ENCODE peak calls at places on chromosomes 7 and 10, in seven cellular contexts. One of them, this sample, is unnamed.

GRCh38 chr10:78751716-78752115 is 317.1 kb upstream of the ZMIZ1 start:
- DNase-seq in nucleus accumbens: no peak
- DNase-seq in occipital lobe: no peak
- DNase-seq in stimulated activated effector memory CD8-positive, alpha-beta T cell treated with anti-CD3 and anti-CD28 coated beads, Interleukin-12 subunit alpha, Interleukin-12 subunit beta, amount 100 ng/mL, for 72 hours: no peak
- DNase-seq in A549: no peak
- DNase-seq in IMR-90: no peak
- DNase-seq in stimulated activated naive CD8-positive, alpha-beta T cell treated with anti-CD3 and anti-CD28 coated beads, Interleukin-15, Interleukin-2, amounts not matched to agents 100 U/mL and 50 U/mL, for 24 hours: no peak
- DNase-seq in this sample: no peak

GRCh38 chr10:101065479-101066145 is 3.8 kb downstream of the KAZALD1 start:
- DNase-seq in nucleus accumbens: no peak
- DNase-seq in occipital lobe: no peak
- DNase-seq in stimulated activated effector memory CD8-positive, alpha-beta T cell treated with anti-CD3 and anti-CD28 coated beads, Interleukin-12 subunit alpha, Interleukin-12 subunit beta, amount 100 ng/mL, for 72 hours: no peak
- DNase-seq in A549: no peak
- DNase-seq in IMR-90: peak; percentile 68
- DNase-seq in stimulated activated naive CD8-positive, alpha-beta T cell treated with anti-CD3 and anti-CD28 coated beads, Interleukin-15, Interleukin-2, amounts not matched to agents 100 U/mL and 50 U/mL, for 24 hours: no peak
- DNase-seq in this sample: peak; percentile 33

GRCh38 chr10:79357180-79357579 is 9.9 kb downstream of the PPIF start:
- DNase-seq in nucleus accumbens: no peak
- DNase-seq in occipital lobe: no peak
- DNase-seq in stimulated activated effector memory CD8-positive, alpha-beta T cell treated with anti-CD3 and anti-CD28 coated beads, Interleukin-12 subunit alpha, Interleukin-12 subunit beta, amount 100 ng/mL, for 72 hours: no peak
- DNase-seq in A549: no peak
- DNase-seq in IMR-90: no peak
- DNase-seq in stimulated activated naive CD8-positive, alpha-beta T cell treated with anti-CD3 and anti-CD28 coated beads, Interleukin-15, Interleukin-2, amounts not matched to agents 100 U/mL and 50 U/mL, for 24 hours: no peak
- DNase-seq in this sample: no peak

GRCh38 chr10:132272767-132273090 is 35.0 kb downstream of the STK32C start:
- DNase-seq in nucleus accumbens: no peak
- DNase-seq in occipital lobe: no peak
- DNase-seq in stimulated activated effector memory CD8-positive, alpha-beta T cell treated with anti-CD3 and anti-CD28 coated beads, Interleukin-12 subunit alpha, Interleukin-12 subunit beta, amount 100 ng/mL, for 72 hours: no peak
- DNase-seq in A549: no peak
- DNase-seq in IMR-90: no peak
- DNase-seq in stimulated activated naive CD8-positive, alpha-beta T cell treated with anti-CD3 and anti-CD28 coated beads, Interleukin-15, Interleukin-2, amounts not matched to agents 100 U/mL and 50 U/mL, for 24 hours: no peak
- DNase-seq in this sample: no peak

GRCh38 chr7:100122067-100122466 is 2.6 kb downstream of the CNPY4 start:
- DNase-seq in nucleus accumbens: no peak
- DNase-seq in occipital lobe: no peak
- DNase-seq in stimulated activated effector memory CD8-positive, alpha-beta T cell treated with anti-CD3 and anti-CD28 coated beads, Interleukin-12 subunit alpha, Interleukin-12 subunit beta, amount 100 ng/mL, for 72 hours: no peak
- DNase-seq in A549: no peak
- DNase-seq in IMR-90: no peak
- DNase-seq in stimulated activated naive CD8-positive, alpha-beta T cell treated with anti-CD3 and anti-CD28 coated beads, Interleukin-15, Interleukin-2, amounts not matched to agents 100 U/mL and 50 U/mL, for 24 hours: no peak
- DNase-seq in this sample: no peak

GRCh38 chr7:134589491-134589941 is 40.6 kb downstream of the AKR1B15 start:
- DNase-seq in nucleus accumbens: no peak
- DNase-seq in occipital lobe: no peak
- DNase-seq in stimulated activated effector memory CD8-positive, alpha-beta T cell treated with anti-CD3 and anti-CD28 coated beads, Interleukin-12 subunit alpha, Interleukin-12 subunit beta, amount 100 ng/mL, for 72 hours: no peak
- DNase-seq in A549: no peak
- DNase-seq in IMR-90: peak; percentile 17
- DNase-seq in stimulated activated naive CD8-positive, alpha-beta T cell treated with anti-CD3 and anti-CD28 coated beads, Interleukin-15, Interleukin-2, amounts not matched to agents 100 U/mL and 50 U/mL, for 24 hours: no peak
- DNase-seq in this sample: peak; percentile 55

GRCh38 chr7:51045319-51046102 is 262.8 kb upstream of the GRB10 start:
- DNase-seq in nucleus accumbens: no peak
- DNase-seq in occipital lobe: no peak
- DNase-seq in stimulated activated effector memory CD8-positive, alpha-beta T cell treated with anti-CD3 and anti-CD28 coated beads, Interleukin-12 subunit alpha, Interleukin-12 subunit beta, amount 100 ng/mL, for 72 hours: no peak
- DNase-seq in A549: peak; percentile 66
- DNase-seq in IMR-90: peak; percentile 82
- DNase-seq in stimulated activated naive CD8-positive, alpha-beta T cell treated with anti-CD3 and anti-CD28 coated beads, Interleukin-15, Interleukin-2, amounts not matched to agents 100 U/mL and 50 U/mL, for 24 hours: no peak
- DNase-seq in this sample: peak; percentile 72

GRCh38 chr7:36638140-36638539 is 86.2 kb downstream of the AOAH start:
- DNase-seq in nucleus accumbens: no peak
- DNase-seq in occipital lobe: no peak
- DNase-seq in stimulated activated effector memory CD8-positive, alpha-beta T cell treated with anti-CD3 and anti-CD28 coated beads, Interleukin-12 subunit alpha, Interleukin-12 subunit beta, amount 100 ng/mL, for 72 hours: no peak
- DNase-seq in A549: no peak
- DNase-seq in IMR-90: no peak
- DNase-seq in stimulated activated naive CD8-positive, alpha-beta T cell treated with anti-CD3 and anti-CD28 coated beads, Interleukin-15, Interleukin-2, amounts not matched to agents 100 U/mL and 50 U/mL, for 24 hours: no peak
- DNase-seq in this sample: no peak

GRCh38 chr10:13263591-13263990 is 29.4 kb upstream of the UCMA start:
- DNase-seq in nucleus accumbens: no peak
- DNase-seq in occipital lobe: no peak
- DNase-seq in stimulated activated effector memory CD8-positive, alpha-beta T cell treated with anti-CD3 and anti-CD28 coated beads, Interleukin-12 subunit alpha, Interleukin-12 subunit beta, amount 100 ng/mL, for 72 hours: no peak
- DNase-seq in A549: no peak
- DNase-seq in IMR-90: no peak
- DNase-seq in stimulated activated naive CD8-positive, alpha-beta T cell treated with anti-CD3 and anti-CD28 coated beads, Interleukin-15, Interleukin-2, amounts not matched to agents 100 U/mL and 50 U/mL, for 24 hours: no peak
- DNase-seq in this sample: no peak

GRCh38 chr10:17431871-17432311 is 22.5 kb downstream of the ST8SIA6 start:
- DNase-seq in nucleus accumbens: no peak
- DNase-seq in occipital lobe: no peak
- DNase-seq in stimulated activated effector memory CD8-positive, alpha-beta T cell treated with anti-CD3 and anti-CD28 coated beads, Interleukin-12 subunit alpha, Interleukin-12 subunit beta, amount 100 ng/mL, for 72 hours: no peak
- DNase-seq in A549: no peak
- DNase-seq in IMR-90: peak; percentile 70
- DNase-seq in stimulated activated naive CD8-positive, alpha-beta T cell treated with anti-CD3 and anti-CD28 coated beads, Interleukin-15, Interleukin-2, amounts not matched to agents 100 U/mL and 50 U/mL, for 24 hours: no peak
- DNase-seq in this sample: peak; percentile 64

GRCh38 chr7:74514131-74514591 is 60.5 kb downstream of the GTF2IRD1 start:
- DNase-seq in nucleus accumbens: no peak
- DNase-seq in occipital lobe: no peak
- DNase-seq in stimulated activated effector memory CD8-positive, alpha-beta T cell treated with anti-CD3 and anti-CD28 coated beads, Interleukin-12 subunit alpha, Interleukin-12 subunit beta, amount 100 ng/mL, for 72 hours: no peak
- DNase-seq in A549: no peak
- DNase-seq in IMR-90: no peak
- DNase-seq in stimulated activated naive CD8-positive, alpha-beta T cell treated with anti-CD3 and anti-CD28 coated beads, Interleukin-15, Interleukin-2, amounts not matched to agents 100 U/mL and 50 U/mL, for 24 hours: no peak
- DNase-seq in this sample: no peak

GRCh38 chr7:44740040-44740439 is 8.6 kb upstream of the ZMIZ2 start:
- DNase-seq in nucleus accumbens: no peak
- DNase-seq in occipital lobe: no peak
- DNase-seq in stimulated activated effector memory CD8-positive, alpha-beta T cell treated with anti-CD3 and anti-CD28 coated beads, Interleukin-12 subunit alpha, Interleukin-12 subunit beta, amount 100 ng/mL, for 72 hours: no peak
- DNase-seq in A549: no peak
- DNase-seq in IMR-90: no peak
- DNase-seq in stimulated activated naive CD8-positive, alpha-beta T cell treated with anti-CD3 and anti-CD28 coated beads, Interleukin-15, Interleukin-2, amounts not matched to agents 100 U/mL and 50 U/mL, for 24 hours: no peak
- DNase-seq in this sample: no peak

GRCh38 chr7:99380823-99381663 is 6.5 kb downstream of the ARPC1B start:
- DNase-seq in nucleus accumbens: peak; percentile 32
- DNase-seq in occipital lobe: no peak
- DNase-seq in stimulated activated effector memory CD8-positive, alpha-beta T cell treated with anti-CD3 and anti-CD28 coated beads, Interleukin-12 subunit alpha, Interleukin-12 subunit beta, amount 100 ng/mL, for 72 hours: peak; percentile 67
- DNase-seq in A549: no peak
- DNase-seq in IMR-90: no peak
- DNase-seq in stimulated activated naive CD8-positive, alpha-beta T cell treated with anti-CD3 and anti-CD28 coated beads, Interleukin-15, Interleukin-2, amounts not matched to agents 100 U/mL and 50 U/mL, for 24 hours: peak; percentile 87
- DNase-seq in this sample: no peak

GRCh38 chr7:25988640-25989039 is 163.4 kb upstream of the NFE2L3 start:
- DNase-seq in nucleus accumbens: no peak
- DNase-seq in occipital lobe: no peak
- DNase-seq in stimulated activated effector memory CD8-positive, alpha-beta T cell treated with anti-CD3 and anti-CD28 coated beads, Interleukin-12 subunit alpha, Interleukin-12 subunit beta, amount 100 ng/mL, for 72 hours: no peak
- DNase-seq in A549: no peak
- DNase-seq in IMR-90: no peak
- DNase-seq in stimulated activated naive CD8-positive, alpha-beta T cell treated with anti-CD3 and anti-CD28 coated beads, Interleukin-15, Interleukin-2, amounts not matched to agents 100 U/mL and 50 U/mL, for 24 hours: no peak
- DNase-seq in this sample: no peak

GRCh38 chr10:17387861-17388503 is 66.4 kb downstream of the ST8SIA6 start:
- DNase-seq in nucleus accumbens: no peak
- DNase-seq in occipital lobe: no peak
- DNase-seq in stimulated activated effector memory CD8-positive, alpha-beta T cell treated with anti-CD3 and anti-CD28 coated beads, Interleukin-12 subunit alpha, Interleukin-12 subunit beta, amount 100 ng/mL, for 72 hours: no peak
- DNase-seq in A549: no peak
- DNase-seq in IMR-90: no peak
- DNase-seq in stimulated activated naive CD8-positive, alpha-beta T cell treated with anti-CD3 and anti-CD28 coated beads, Interleukin-15, Interleukin-2, amounts not matched to agents 100 U/mL and 50 U/mL, for 24 hours: no peak
- DNase-seq in this sample: no peak

GRCh38 chr10:86321568-86321967 is 45.0 kb downstream of the GRID1 start:
- DNase-seq in nucleus accumbens: no peak
- DNase-seq in occipital lobe: no peak
- DNase-seq in stimulated activated effector memory CD8-positive, alpha-beta T cell treated with anti-CD3 and anti-CD28 coated beads, Interleukin-12 subunit alpha, Interleukin-12 subunit beta, amount 100 ng/mL, for 72 hours: no peak
- DNase-seq in A549: no peak
- DNase-seq in IMR-90: no peak
- DNase-seq in stimulated activated naive CD8-positive, alpha-beta T cell treated with anti-CD3 and anti-CD28 coated beads, Interleukin-15, Interleukin-2, amounts not matched to agents 100 U/mL and 50 U/mL, for 24 hours: no peak
- DNase-seq in this sample: no peak

GRCh38 chr10:52488606-52489485 is 174.8 kb downstream of the DKK1 start:
- DNase-seq in nucleus accumbens: no peak
- DNase-seq in occipital lobe: no peak
- DNase-seq in stimulated activated effector memory CD8-positive, alpha-beta T cell treated with anti-CD3 and anti-CD28 coated beads, Interleukin-12 subunit alpha, Interleukin-12 subunit beta, amount 100 ng/mL, for 72 hours: no peak
- DNase-seq in A549: peak; percentile 57
- DNase-seq in IMR-90: peak; percentile 61
- DNase-seq in stimulated activated naive CD8-positive, alpha-beta T cell treated with anti-CD3 and anti-CD28 coated beads, Interleukin-15, Interleukin-2, amounts not matched to agents 100 U/mL and 50 U/mL, for 24 hours: no peak
- DNase-seq in this sample: peak; percentile 60

GRCh38 chr7:105643384-105643783 is 62.1 kb upstream of the EFCAB10 start:
- DNase-seq in nucleus accumbens: no peak
- DNase-seq in occipital lobe: no peak
- DNase-seq in stimulated activated effector memory CD8-positive, alpha-beta T cell treated with anti-CD3 and anti-CD28 coated beads, Interleukin-12 subunit alpha, Interleukin-12 subunit beta, amount 100 ng/mL, for 72 hours: no peak
- DNase-seq in A549: no peak
- DNase-seq in IMR-90: no peak
- DNase-seq in stimulated activated naive CD8-positive, alpha-beta T cell treated with anti-CD3 and anti-CD28 coated beads, Interleukin-15, Interleukin-2, amounts not matched to agents 100 U/mL and 50 U/mL, for 24 hours: no peak
- DNase-seq in this sample: no peak

GRCh38 chr7:44808914-44809393 is 12.5 kb downstream of the PPIA start:
- DNase-seq in nucleus accumbens: no peak
- DNase-seq in occipital lobe: no peak
- DNase-seq in stimulated activated effector memory CD8-positive, alpha-beta T cell treated with anti-CD3 and anti-CD28 coated beads, Interleukin-12 subunit alpha, Interleukin-12 subunit beta, amount 100 ng/mL, for 72 hours: no peak
- DNase-seq in A549: peak; percentile 42
- DNase-seq in IMR-90: no peak
- DNase-seq in stimulated activated naive CD8-positive, alpha-beta T cell treated with anti-CD3 and anti-CD28 coated beads, Interleukin-15, Interleukin-2, amounts not matched to agents 100 U/mL and 50 U/mL, for 24 hours: no peak
- DNase-seq in this sample: no peak

GRCh38 chr7:102432476-102433318 is 678 bp upstream of the ORAI2 start:
- DNase-seq in nucleus accumbens: no peak
- DNase-seq in occipital lobe: no peak
- DNase-seq in stimulated activated effector memory CD8-positive, alpha-beta T cell treated with anti-CD3 and anti-CD28 coated beads, Interleukin-12 subunit alpha, Interleukin-12 subunit beta, amount 100 ng/mL, for 72 hours: no peak
- DNase-seq in A549: no peak
- DNase-seq in IMR-90: no peak
- DNase-seq in stimulated activated naive CD8-positive, alpha-beta T cell treated with anti-CD3 and anti-CD28 coated beads, Interleukin-15, Interleukin-2, amounts not matched to agents 100 U/mL and 50 U/mL, for 24 hours: no peak
- DNase-seq in this sample: no peak

GRCh38 chr10:59337254-59337653 is 25.1 kb downstream of the FAM13C start:
- DNase-seq in nucleus accumbens: peak; percentile 13
- DNase-seq in occipital lobe: no peak
- DNase-seq in stimulated activated effector memory CD8-positive, alpha-beta T cell treated with anti-CD3 and anti-CD28 coated beads, Interleukin-12 subunit alpha, Interleukin-12 subunit beta, amount 100 ng/mL, for 72 hours: no peak
- DNase-seq in A549: peak; percentile 12
- DNase-seq in IMR-90: peak; percentile 64
- DNase-seq in stimulated activated naive CD8-positive, alpha-beta T cell treated with anti-CD3 and anti-CD28 coated beads, Interleukin-15, Interleukin-2, amounts not matched to agents 100 U/mL and 50 U/mL, for 24 hours: no peak
- DNase-seq in this sample: no peak

GRCh38 chr7:33745934-33746333 is 159.4 kb upstream of the BMPER start:
- DNase-seq in nucleus accumbens: no peak
- DNase-seq in occipital lobe: no peak
- DNase-seq in stimulated activated effector memory CD8-positive, alpha-beta T cell treated with anti-CD3 and anti-CD28 coated beads, Interleukin-12 subunit alpha, Interleukin-12 subunit beta, amount 100 ng/mL, for 72 hours: no peak
- DNase-seq in A549: no peak
- DNase-seq in IMR-90: peak; percentile 72
- DNase-seq in stimulated activated naive CD8-positive, alpha-beta T cell treated with anti-CD3 and anti-CD28 coated beads, Interleukin-15, Interleukin-2, amounts not matched to agents 100 U/mL and 50 U/mL, for 24 hours: no peak
- DNase-seq in this sample: no peak